ENCODE peak calls at places on chromosomes 3 and 15, in five cellular contexts. B is cardiac fibroblast, D is AG04449, J is dorsolateral prefrontal cortex, G is IMR-90. M is an unnamed sample.

GRCh38 chr3:113541519-113541918 is 9.2 kb downstream of the SIDT1 start:
- DNase-seq in B (no peak), D (no peak), J (no peak), G (no peak), M (no peak)

GRCh38 chr3:31709005-31709404 is 176.3 kb downstream of the STT3B start:
- DNase-seq in B (no peak), D (no peak), J (peak; percentile 34), G (peak; percentile 27), M (no peak)

GRCh38 chr3:157029365-157029790 is 130.6 kb downstream of the CCNL1 start:
- DNase-seq in B (no peak), D (no peak), J (no peak), G (no peak), M (no peak)

GRCh38 chr15:95262866-95263564 is 1031.7 kb downstream of the MCTP2 start:
- DNase-seq in B (peak; percentile 82), D (no peak), J (no peak), G (peak; percentile 88), M (peak; percentile 93)

GRCh38 chr3:127192576-127193232 is at the start of gene PRR23E:
- DNase-seq in B (no peak), D (no peak), J (no peak), G (no peak), M (no peak)

GRCh38 chr3:88082854-88083253 is 23.8 kb downstream of the ZNF654 start:
- DNase-seq in B (no peak), D (no peak), J (no peak), G (no peak), M (no peak)

GRCh38 chr3:100160516-100160915 is 46.2 kb upstream of the FILIP1L start:
- DNase-seq in B (no peak), D (no peak), J (no peak), G (no peak), M (peak; percentile 21)

GRCh38 chr3:129795596-129795995 is 97.9 kb downstream of the TMCC1 start:
- DNase-seq in B (no peak), D (no peak), J (no peak), G (peak; percentile 36), M (peak; percentile 17)

GRCh38 chr15:63052961-63053698 is 10.6 kb downstream of the TPM1 start:
- DNase-seq in B (peak; percentile 58), D (no peak), J (no peak), G (no peak), M (peak; percentile 67)

GRCh38 chr3:58008140-58009025 is at the start of gene FLNB:
- DNase-seq in B (peak; percentile 74), D (no peak), J (peak; percentile 58), G (peak; percentile 54), M (peak; percentile 62)

GRCh38 chr3:158791259-158791920 is 10.5 kb upstream of the MFSD1 start:
- DNase-seq in B (peak; percentile 88), D (no peak), J (no peak), G (peak; percentile 86), M (peak; percentile 91)

GRCh38 chr3:14524311-14524711 is 15.8 kb downstream of the GRIP2 start:
- DNase-seq in B (no peak), D (no peak), J (no peak), G (no peak), M (no peak)

GRCh38 chr3:13617097-13617738 is 68.3 kb downstream of the FBLN2 start:
- DNase-seq in B (no peak), D (no peak), J (no peak), G (no peak), M (no peak)

GRCh38 chr3:188170461-188171459 is 16.8 kb downstream of the LPP start:
- DNase-seq in B (no peak), D (no peak), J (no peak), G (no peak), M (no peak)

GRCh38 chr3:117665311-117665710 is 955.7 kb downstream of the TUSC7 start:
- DNase-seq in B (no peak), D (no peak), J (peak; percentile 31), G (no peak), M (no peak)

GRCh38 chr15:34993413-34993812 is 5.3 kb upstream of the ZNF770 start:
- DNase-seq in B (no peak), D (no peak), J (no peak), G (no peak), M (no peak)

GRCh38 chr15:65393091-65393490 is 15.3 kb upstream of the IGDCC3 start:
- DNase-seq in B (no peak), D (no peak), J (no peak), G (no peak), M (no peak)

GRCh38 chr3:132360717-132361116 is 43.5 kb downstream of the ACP3 start:
- DNase-seq in B (no peak), D (no peak), J (no peak), G (no peak), M (no peak)

GRCh38 chr3:149332781-149333517 is 487 bp downstream of the TM4SF18 start:
- DNase-seq in B (no peak), D (no peak), J (no peak), G (no peak), M (no peak)

GRCh38 chr3:46812237-46812791 is 50.9 kb downstream of the MYL3 start:
- DNase-seq in B (peak; percentile 47), D (no peak), J (no peak), G (peak; percentile 29), M (peak; percentile 18)

GRCh38 chr3:130849111-130849552 is 44.8 kb upstream of the ATP2C1 start:
- DNase-seq in B (no peak), D (no peak), J (no peak), G (no peak), M (no peak)

GRCh38 chr15:68631621-68632051 is 52.8 kb downstream of the CORO2B start:
- DNase-seq in B (no peak), D (no peak), J (no peak), G (no peak), M (no peak)

GRCh38 chr3:5798809-5799208 is 611.3 kb downstream of the EDEM1 start:
- DNase-seq in B (no peak), D (no peak), J (no peak), G (no peak), M (no peak)

GRCh38 chr3:156826896-156827882 is 1.0 kb downstream of the LEKR1 start:
- DNase-seq in B (no peak), D (no peak), J (no peak), G (no peak), M (no peak)

GRCh38 chr3:11820540-11821041 is 26.1 kb downstream of the TAMM41 start:
- DNase-seq in B (no peak), D (no peak), J (no peak), G (peak; percentile 31), M (no peak)

GRCh38 chr15:29612096-29612495 is 210.2 kb downstream of the TJP1 start:
- DNase-seq in B (peak; percentile 98), D (peak; percentile 87), J (no peak), G (peak; percentile 76), M (peak; percentile 95)

GRCh38 chr3:174295336-174295735 is 563.8 kb upstream of the NAALADL2 start:
- DNase-seq in B (no peak), D (peak; percentile 82), J (no peak), G (peak; percentile 8), M (no peak)

GRCh38 chr3:87120850-87121249 is 106.3 kb upstream of the CHMP2B start:
- DNase-seq in B (no peak), D (no peak), J (no peak), G (no peak), M (no peak)

GRCh38 chr15:99446565-99447496 is 119.0 kb upstream of the MEF2A start:
- DNase-seq in B (no peak), D (no peak), J (no peak), G (no peak), M (no peak)

GRCh38 chr3:15899438-15899837 is 101.7 kb upstream of the ANKRD28 start:
- DNase-seq in B (peak; percentile 52), D (no peak), J (no peak), G (peak; percentile 85), M (peak; percentile 90)

GRCh38 chr3:113147608-113148306 is 63.6 kb upstream of the BOC start:
- DNase-seq in B (no peak), D (no peak), J (no peak), G (no peak), M (peak; percentile 43)

GRCh38 chr3:62445267-62445666 is 71.9 kb upstream of the FEZF2 start:
- DNase-seq in B (peak; percentile 15), D (no peak), J (no peak), G (peak; percentile 29), M (peak; percentile 55)

GRCh38 chr3:45507820-45508317 is 86.7 kb upstream of the LIMD1 start:
- DNase-seq in B (peak; percentile 80), D (no peak), J (peak; percentile 26), G (peak; percentile 87), M (peak; percentile 29)
- TF ChIP-seq CTCF in B (peak; percentile 71), D (peak; percentile 79), J (peak; percentile 43), G (peak; percentile 62), M (peak; percentile 49)

DNA sequence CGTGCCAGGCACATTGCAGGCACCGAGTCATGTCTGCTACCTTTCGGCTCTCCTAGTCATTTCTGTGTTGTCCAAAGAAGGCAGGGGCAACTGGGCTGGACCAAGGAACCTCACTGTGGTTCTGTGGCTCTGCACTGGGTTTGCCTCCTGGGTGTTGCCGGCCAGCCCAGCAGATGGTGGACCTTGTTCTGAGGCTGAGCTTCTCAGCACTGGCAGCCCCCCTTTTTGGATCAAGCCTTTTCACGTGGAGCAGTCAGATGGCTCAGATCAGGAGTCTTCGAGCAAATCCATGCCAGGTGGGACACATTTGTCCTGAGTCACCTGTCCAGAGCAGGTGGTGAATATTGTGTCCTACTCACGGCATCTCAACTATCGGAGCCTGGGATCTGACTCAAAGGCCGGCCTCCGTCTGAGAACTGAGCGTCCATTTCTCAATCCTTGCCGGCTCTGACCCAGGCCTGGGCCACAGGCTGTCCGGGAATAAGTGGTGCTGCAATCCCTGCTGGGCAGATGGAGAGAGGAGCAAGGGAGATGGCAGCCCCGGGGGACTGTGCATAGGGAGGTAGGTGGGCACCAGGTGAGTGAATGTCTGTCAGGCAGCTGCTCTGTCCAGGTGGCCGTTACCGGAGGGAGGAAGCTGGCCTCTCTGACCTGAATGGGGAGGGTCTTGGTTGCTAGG is at the start of gene IL16:
- DNase-seq in B (no peak), D (no peak), J (no peak), G (no peak), M (no peak)
- H3K4me3 ChIP-seq in B (no peak within 1 kb of the TSS), D (no peak within 1 kb of the TSS), J (no peak within 1 kb of the TSS), G (no peak within 1 kb of the TSS), M (no peak within 1 kb of the TSS)

GRCh38 chr3:85304360-85304964 is 345.7 kb downstream of the CADM2 start:
- DNase-seq in B (no peak), D (no peak), J (no peak), G (no peak), M (no peak)
- TF ChIP-seq CTCF in B (no peak), D (no peak), J (peak; percentile 56), G (peak; percentile 35), M (no peak)

DNA sequence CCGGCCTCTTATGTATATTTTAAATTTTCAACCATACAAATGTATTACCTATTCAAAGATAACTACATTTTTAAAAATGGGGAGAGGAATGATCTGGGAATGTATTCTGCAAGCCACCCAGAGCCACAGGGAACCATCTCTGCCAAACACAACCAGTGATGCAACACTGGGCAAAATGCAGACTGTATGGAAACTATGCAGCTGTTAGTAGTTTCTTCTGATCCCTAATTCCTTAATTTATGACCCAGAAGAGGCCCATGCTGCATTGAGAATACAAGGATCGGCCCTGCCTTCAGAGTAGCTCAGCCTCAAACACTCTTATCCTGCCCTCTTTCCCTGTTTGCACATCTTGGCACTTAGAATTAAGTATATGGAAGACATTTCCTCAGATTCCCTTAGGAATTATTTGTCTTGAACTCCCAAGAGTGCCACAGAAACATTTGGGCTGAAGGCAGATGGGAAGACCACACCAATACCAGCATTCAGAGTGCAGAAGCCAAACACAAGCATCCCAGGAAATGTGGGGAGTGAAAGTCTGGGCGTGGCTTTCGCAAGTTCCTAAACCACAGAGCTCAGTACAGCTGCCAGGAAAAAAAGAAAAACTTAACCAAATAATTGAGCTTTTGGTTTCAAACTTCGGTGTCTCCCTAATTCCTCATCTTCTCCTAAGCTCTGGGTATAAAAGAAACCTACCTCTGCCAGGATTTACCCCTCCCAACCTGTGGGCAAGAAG is 5.3 kb downstream of the SNUPN start:
- DNase-seq in B (peak; percentile 90), D (no peak), J (no peak), G (peak; percentile 39), M (peak; percentile 95)
- H3K4me3 ChIP-seq in B (peak overlapping the region; percentile 3), D (peak overlapping the region; percentile 46), J (no peak overlapping the region), G (no peak overlapping the region), M (peak overlapping the region; percentile 56)

M was measured in fibroblast of the aortic adventitia.